ENCODE peak calls at places on chromosome 16, in ten cellular contexts. One of them, this sample, is unnamed.

GRCh38 chr16:74673876-74674275 is 7.2 kb upstream of the RFWD3 start:
- DNase-seq in heart right ventricle: no peak
- DNase-seq in left lung: no peak
- DNase-seq in HCT116: no peak
- DNase-seq in Peyer's patch: no peak
- DNase-seq in fibroblast of the aortic adventitia: no peak
- DNase-seq in brain microvascular endothelial cell: no peak
- DNase-seq in retinal pigment epithelial cell: no peak
- DNase-seq in IMR-90: no peak
- DNase-seq in esophagus muscularis mucosa: no peak
- DNase-seq in this sample: no peak

GRCh38 chr16:50718061-50718760 is 23.7 kb upstream of the CYLD start:
- DNase-seq in retinal pigment epithelial cell: no peak
- DNase-seq in fibroblast of the aortic adventitia: peak
- DNase-seq in heart right ventricle: no peak
- DNase-seq in brain microvascular endothelial cell: no peak
- DNase-seq in Peyer's patch: no peak
- DNase-seq in left lung: no peak
- DNase-seq in HCT116: no peak
- DNase-seq in IMR-90: peak
- DNase-seq in esophagus muscularis mucosa: no peak
- DNase-seq in this sample: no peak

GRCh38 chr16:87054154-87054553 is 263.0 kb downstream of the C16orf95 start:
- DNase-seq in HCT116: no peak
- DNase-seq in heart right ventricle: no peak
- DNase-seq in fibroblast of the aortic adventitia: no peak
- DNase-seq in IMR-90: no peak
- DNase-seq in brain microvascular endothelial cell: no peak
- DNase-seq in left lung: no peak
- DNase-seq in Peyer's patch: no peak
- DNase-seq in retinal pigment epithelial cell: no peak
- DNase-seq in esophagus muscularis mucosa: no peak
- DNase-seq in this sample: no peak

GRCh38 chr16:52742052-52742451 is 195.1 kb upstream of the TOX3 start:
- DNase-seq in Peyer's patch: no peak
- DNase-seq in brain microvascular endothelial cell: no peak
- DNase-seq in left lung: no peak
- DNase-seq in retinal pigment epithelial cell: no peak
- DNase-seq in heart right ventricle: no peak
- DNase-seq in IMR-90: no peak
- DNase-seq in fibroblast of the aortic adventitia: no peak
- DNase-seq in HCT116: no peak
- DNase-seq in esophagus muscularis mucosa: no peak
- DNase-seq in this sample: no peak

GRCh38 chr16:79608976-79609375 is 8.4 kb upstream of the MAF start:
- DNase-seq in brain microvascular endothelial cell: no peak
- DNase-seq in left lung: no peak
- DNase-seq in retinal pigment epithelial cell: no peak
- DNase-seq in Peyer's patch: no peak
- DNase-seq in IMR-90: no peak
- DNase-seq in fibroblast of the aortic adventitia: no peak
- DNase-seq in esophagus muscularis mucosa: no peak
- DNase-seq in heart right ventricle: no peak
- DNase-seq in HCT116: no peak
- DNase-seq in this sample: no peak

GRCh38 chr16:17499223-17499902 is 28.6 kb upstream of the XYLT1 start:
- DNase-seq in left lung: no peak
- DNase-seq in brain microvascular endothelial cell: no peak
- DNase-seq in Peyer's patch: no peak
- DNase-seq in heart right ventricle: no peak
- DNase-seq in retinal pigment epithelial cell: no peak
- DNase-seq in HCT116: no peak
- DNase-seq in IMR-90: no peak
- DNase-seq in esophagus muscularis mucosa: no peak
- DNase-seq in fibroblast of the aortic adventitia: no peak
- DNase-seq in this sample: no peak

GRCh38 chr16:57690782-57691471 is 3.7 kb upstream of the DRC7 start:
- DNase-seq in Peyer's patch: peak
- DNase-seq in left lung: no peak
- DNase-seq in esophagus muscularis mucosa: no peak
- DNase-seq in retinal pigment epithelial cell: no peak
- DNase-seq in heart right ventricle: no peak
- DNase-seq in HCT116: no peak
- DNase-seq in fibroblast of the aortic adventitia: peak
- DNase-seq in brain microvascular endothelial cell: no peak
- DNase-seq in IMR-90: peak
- DNase-seq in this sample: no peak

GRCh38 chr16:57112403-57113041 is 20.1 kb downstream of the CPNE2 start:
- DNase-seq in heart right ventricle: no peak
- DNase-seq in fibroblast of the aortic adventitia: no peak
- DNase-seq in left lung: no peak
- DNase-seq in Peyer's patch: no peak
- DNase-seq in HCT116: no peak
- DNase-seq in IMR-90: no peak
- DNase-seq in brain microvascular endothelial cell: no peak
- DNase-seq in retinal pigment epithelial cell: no peak
- DNase-seq in esophagus muscularis mucosa: no peak
- DNase-seq in this sample: no peak

GRCh38 chr16:25110392-25110947 is 1.1 kb upstream of the LCMT1 start:
- DNase-seq in fibroblast of the aortic adventitia: no peak
- DNase-seq in HCT116: no peak
- DNase-seq in retinal pigment epithelial cell: no peak
- DNase-seq in heart right ventricle: no peak
- DNase-seq in IMR-90: no peak
- DNase-seq in esophagus muscularis mucosa: no peak
- DNase-seq in left lung: no peak
- DNase-seq in brain microvascular endothelial cell: no peak
- DNase-seq in Peyer's patch: no peak
- DNase-seq in this sample: no peak

DNA sequence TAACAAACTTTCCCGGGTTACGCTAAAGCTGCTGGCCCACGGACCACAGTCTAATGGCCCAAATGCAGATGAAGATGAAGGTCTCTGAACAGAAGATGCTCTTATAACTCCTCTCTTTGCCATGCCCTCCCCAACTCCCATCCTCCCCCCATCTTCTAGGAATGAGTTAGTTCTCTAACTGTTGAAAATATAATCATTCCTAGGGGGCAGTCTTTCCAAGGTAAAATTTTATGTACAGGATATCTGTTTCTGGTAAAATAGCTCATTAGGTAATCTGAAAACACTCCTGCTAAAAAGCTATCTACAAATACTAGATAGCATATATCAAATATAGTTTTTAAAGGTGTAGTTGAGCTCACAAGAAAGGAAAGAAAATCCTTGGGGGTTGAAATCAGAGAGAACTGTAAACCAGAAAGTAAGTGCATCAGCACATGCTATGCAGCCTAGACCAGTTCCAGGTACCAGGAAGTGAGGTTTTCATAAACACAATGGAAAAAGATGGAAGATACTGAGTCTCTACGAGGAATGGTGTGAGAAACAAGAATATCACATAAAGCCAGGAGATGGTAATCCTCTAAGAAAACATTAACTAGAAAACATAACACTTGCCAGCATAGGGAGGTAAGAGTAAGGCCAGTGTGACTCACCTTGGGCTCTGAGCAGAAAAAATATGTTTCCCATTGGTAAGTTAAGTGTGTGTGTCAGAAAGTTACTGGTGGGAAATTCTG is 38.1 kb downstream of the CMC2 start:
- DNase-seq in Peyer's patch: no peak
- DNase-seq in HCT116: no peak
- DNase-seq in IMR-90: peak
- DNase-seq in brain microvascular endothelial cell: peak
- DNase-seq in left lung: no peak
- DNase-seq in fibroblast of the aortic adventitia: peak
- DNase-seq in esophagus muscularis mucosa: no peak
- DNase-seq in retinal pigment epithelial cell: peak
- DNase-seq in heart right ventricle: no peak
- DNase-seq in this sample: peak
- TF ChIP-seq CTCF in Peyer's patch: no peak
- TF ChIP-seq CTCF in HCT116: no peak
- TF ChIP-seq CTCF in IMR-90: no peak
- TF ChIP-seq CTCF in brain microvascular endothelial cell: no peak
- TF ChIP-seq CTCF in left lung: no peak
- TF ChIP-seq CTCF in fibroblast of the aortic adventitia: no peak
- TF ChIP-seq CTCF in esophagus muscularis mucosa: no peak
- TF ChIP-seq CTCF in retinal pigment epithelial cell: peak
- TF ChIP-seq CTCF in heart right ventricle: no peak
- TF ChIP-seq CTCF in this sample: no peak

DNA sequence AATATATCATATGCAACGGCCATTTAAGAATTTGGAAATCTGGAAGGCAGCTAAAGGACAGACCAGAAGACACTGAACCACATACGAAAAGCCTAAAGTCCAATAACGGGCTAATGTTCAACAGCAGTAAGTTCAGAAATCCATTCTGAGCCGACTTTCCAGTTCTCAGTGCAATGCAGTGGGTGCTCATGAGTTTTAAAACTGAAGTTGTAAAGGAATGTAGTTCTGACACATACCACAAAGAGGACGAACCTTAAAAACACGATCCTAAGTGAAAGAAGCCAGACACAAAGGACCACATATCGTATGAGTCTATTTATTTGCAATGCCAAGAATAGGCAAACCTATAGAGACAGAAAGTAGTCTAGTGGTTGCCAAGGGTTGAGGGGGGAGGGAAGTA is 278.3 kb upstream of the ZFHX3 start:
- DNase-seq in esophagus muscularis mucosa: no peak
- DNase-seq in IMR-90: no peak
- DNase-seq in fibroblast of the aortic adventitia: no peak
- DNase-seq in brain microvascular endothelial cell: no peak
- DNase-seq in left lung: no peak
- DNase-seq in heart right ventricle: no peak
- DNase-seq in Peyer's patch: no peak
- DNase-seq in HCT116: no peak
- DNase-seq in retinal pigment epithelial cell: no peak
- DNase-seq in this sample: no peak
- H3K4me3 ChIP-seq in esophagus muscularis mucosa: no peak
- H3K4me3 ChIP-seq in IMR-90: no peak
- H3K4me3 ChIP-seq in fibroblast of the aortic adventitia: no peak
- H3K4me3 ChIP-seq in brain microvascular endothelial cell: no peak
- H3K4me3 ChIP-seq in left lung: no peak
- H3K4me3 ChIP-seq in heart right ventricle: no peak
- H3K4me3 ChIP-seq in Peyer's patch: no peak
- H3K4me3 ChIP-seq in HCT116: no peak
- H3K4me3 ChIP-seq in retinal pigment epithelial cell: no peak
- H3K4me3 ChIP-seq in this sample: no peak

GRCh38 chr16:88691129-88691813 is 5.0 kb upstream of the SNAI3 start:
- DNase-seq in heart right ventricle: no peak
- DNase-seq in IMR-90: no peak
- DNase-seq in fibroblast of the aortic adventitia: no peak
- DNase-seq in esophagus muscularis mucosa: no peak
- DNase-seq in retinal pigment epithelial cell: no peak
- DNase-seq in HCT116: no peak
- DNase-seq in brain microvascular endothelial cell: no peak
- DNase-seq in Peyer's patch: no peak
- DNase-seq in left lung: peak
- DNase-seq in this sample: no peak
- TF ChIP-seq CTCF in heart right ventricle: no peak
- TF ChIP-seq CTCF in IMR-90: no peak
- TF ChIP-seq CTCF in fibroblast of the aortic adventitia: no peak
- TF ChIP-seq CTCF in esophagus muscularis mucosa: no peak
- TF ChIP-seq CTCF in retinal pigment epithelial cell: no peak
- TF ChIP-seq CTCF in HCT116: no peak
- TF ChIP-seq CTCF in brain microvascular endothelial cell: no peak
- TF ChIP-seq CTCF in Peyer's patch: no peak
- TF ChIP-seq CTCF in left lung: no peak
- TF ChIP-seq CTCF in this sample: no peak

DNA sequence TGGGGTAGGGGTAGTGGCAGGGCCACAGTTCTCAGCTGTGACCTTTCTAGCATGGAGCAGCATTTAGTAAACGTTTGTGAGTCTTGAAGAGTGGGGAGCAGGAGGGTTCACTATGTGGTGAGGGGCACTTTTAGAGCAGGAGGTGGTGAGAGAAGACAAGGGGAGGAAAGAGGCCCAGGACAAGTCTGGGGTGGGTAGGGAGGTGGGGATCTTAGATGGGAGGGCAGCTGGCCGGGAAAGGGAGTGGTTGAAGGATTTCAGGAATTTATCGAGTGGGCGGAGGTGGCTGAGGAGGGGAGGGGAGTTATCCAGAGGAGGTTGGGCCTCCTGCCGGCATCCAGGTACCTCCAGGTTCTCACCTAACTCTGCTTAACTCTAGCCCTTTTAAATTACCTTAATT is 1.9 kb downstream of the CLEC16A start:
- DNase-seq in brain microvascular endothelial cell: no peak
- DNase-seq in IMR-90: no peak
- DNase-seq in fibroblast of the aortic adventitia: no peak
- DNase-seq in Peyer's patch: no peak
- DNase-seq in HCT116: no peak
- DNase-seq in left lung: no peak
- DNase-seq in esophagus muscularis mucosa: no peak
- DNase-seq in retinal pigment epithelial cell: no peak
- DNase-seq in heart right ventricle: no peak
- DNase-seq in this sample: no peak
- H3K4me3 ChIP-seq in brain microvascular endothelial cell: no peak
- H3K4me3 ChIP-seq in IMR-90: no peak
- H3K4me3 ChIP-seq in fibroblast of the aortic adventitia: peak
- H3K4me3 ChIP-seq in Peyer's patch: no peak
- H3K4me3 ChIP-seq in HCT116: peak
- H3K4me3 ChIP-seq in left lung: no peak
- H3K4me3 ChIP-seq in esophagus muscularis mucosa: no peak
- H3K4me3 ChIP-seq in retinal pigment epithelial cell: peak
- H3K4me3 ChIP-seq in heart right ventricle: no peak
- H3K4me3 ChIP-seq in this sample: no peak

DNA sequence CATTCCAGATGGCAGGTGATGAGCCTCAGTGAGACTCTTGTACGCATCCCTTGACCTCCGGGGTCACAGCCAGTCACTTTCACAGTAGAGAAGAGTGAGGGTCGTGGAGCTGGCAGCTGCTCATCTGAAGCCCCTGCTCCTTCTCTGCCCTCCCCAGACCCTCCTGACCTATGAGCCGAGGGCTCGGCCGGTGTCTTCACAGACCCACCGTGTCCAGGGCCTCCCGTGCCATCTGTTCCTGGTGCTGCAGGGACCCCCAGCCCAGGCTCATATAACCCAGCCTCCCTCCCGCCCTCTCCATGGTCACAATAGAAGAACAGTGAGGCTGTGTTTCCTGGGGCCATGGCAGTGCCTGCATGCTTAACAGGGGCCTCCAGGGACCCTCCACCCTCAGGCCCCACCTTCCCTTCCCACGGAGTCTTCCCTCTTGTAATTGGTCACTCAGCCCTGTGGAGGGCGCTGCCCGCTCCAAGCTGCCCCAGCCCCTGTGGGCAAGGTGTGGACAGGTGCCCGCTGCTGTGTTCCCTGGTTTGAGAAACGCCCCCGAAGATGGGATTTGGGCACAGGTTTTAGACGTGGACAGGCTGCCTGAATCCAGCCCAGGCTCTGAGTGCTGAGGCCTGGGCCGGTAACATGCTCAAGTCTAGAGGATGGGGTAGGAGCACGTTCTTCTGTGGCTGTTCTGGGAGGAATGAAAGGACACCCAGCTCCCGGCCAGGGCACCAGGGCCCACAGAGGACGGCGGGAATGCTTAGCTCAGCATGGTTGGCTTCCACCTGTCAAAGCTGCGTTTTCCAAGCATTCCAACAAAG is 38.7 kb downstream of the ACSF3 start:
- DNase-seq in IMR-90: no peak
- DNase-seq in brain microvascular endothelial cell: no peak
- DNase-seq in left lung: no peak
- DNase-seq in heart right ventricle: no peak
- DNase-seq in retinal pigment epithelial cell: no peak
- DNase-seq in HCT116: no peak
- DNase-seq in fibroblast of the aortic adventitia: no peak
- DNase-seq in Peyer's patch: no peak
- DNase-seq in esophagus muscularis mucosa: no peak
- DNase-seq in this sample: no peak
- TF ChIP-seq CTCF in IMR-90: no peak
- TF ChIP-seq CTCF in brain microvascular endothelial cell: peak
- TF ChIP-seq CTCF in left lung: no peak
- TF ChIP-seq CTCF in heart right ventricle: no peak
- TF ChIP-seq CTCF in retinal pigment epithelial cell: no peak
- TF ChIP-seq CTCF in HCT116: no peak
- TF ChIP-seq CTCF in fibroblast of the aortic adventitia: no peak
- TF ChIP-seq CTCF in Peyer's patch: no peak
- TF ChIP-seq CTCF in esophagus muscularis mucosa: no peak
- TF ChIP-seq CTCF in this sample: no peak

This sample was measured in AG04449.